ENCODE peak calls at places on chromosomes 1 and 21, in seven cellular contexts. Z is glutamatergic neuron, A is fibroblast of villous mesenchyme, E is HFFc6, L is progenitor cell of endocrine pancreas, M is upper lobe of right lung, J is IMR-90. Q is an unnamed sample.

GRCh38 chr1:17475729-17476128 is 36.3 kb upstream of the RCC2 start:
- DNase-seq in Z (no peak), A (peak), E (peak), L (no peak), M (no peak), J (peak), Q (no peak)

GRCh38 chr1:206896261-206896660 is 982 bp upstream of the IL24 start:
- DNase-seq in Z (no peak), A (peak), E (no peak), L (no peak), M (no peak), J (no peak), Q (no peak)

GRCh38 chr21:16084776-16085364 is 355.1 kb downstream of the USP25 start:
- DNase-seq in Z (no peak), A (no peak), E (peak), L (no peak), M (no peak), J (peak), Q (no peak)

GRCh38 chr1:4109626-4109940 is 209.5 kb upstream of the C1orf174 start:
- DNase-seq in Z (no peak), A (no peak), E (no peak), L (no peak), M (peak), J (no peak), Q (no peak)

GRCh38 chr1:54798769-54799641 is 2.1 kb downstream of the TTC22 start:
- DNase-seq in Z (peak), A (no peak), E (peak), L (no peak), M (peak), J (peak), Q (no peak)

GRCh38 chr1:6800728-6801127 is 15.5 kb downstream of the CAMTA1 start:
- DNase-seq in Z (no peak), A (peak), E (peak), L (no peak), M (no peak), J (peak), Q (no peak)

GRCh38 chr1:7117599-7118281 is 332.5 kb downstream of the CAMTA1 start:
- DNase-seq in Z (peak), A (peak), E (peak), L (no peak), M (no peak), J (peak), Q (peak)

GRCh38 chr1:200893411-200893901 is 1.2 kb upstream of the INAVA start:
- DNase-seq in Z (no peak), A (no peak), E (no peak), L (peak), M (no peak), J (no peak), Q (no peak)

GRCh38 chr1:211210052-211210451 is 49.1 kb upstream of the RCOR3 start:
- DNase-seq in Z (no peak), A (no peak), E (no peak), L (no peak), M (no peak), J (no peak), Q (no peak)

GRCh38 chr1:235902638-235903542 is 36.2 kb upstream of the LYST start:
- DNase-seq in Z (no peak), A (peak), E (peak), L (no peak), M (peak), J (peak), Q (no peak)

GRCh38 chr1:43552813-43553212 is 22.1 kb downstream of the PTPRF start:
- DNase-seq in Z (no peak), A (peak), E (peak), L (no peak), M (peak), J (peak), Q (no peak)

GRCh38 chr1:111747282-111747734 is 8.1 kb upstream of the INKA2 start:
- DNase-seq in Z (peak), A (peak), E (peak), L (no peak), M (no peak), J (peak), Q (peak)

GRCh38 chr1:228802386-228803221 is 67.3 kb downstream of the RHOU start:
- DNase-seq in Z (no peak), A (peak), E (no peak), L (no peak), M (no peak), J (peak), Q (no peak)

GRCh38 chr1:35886606-35887431 is 3.8 kb downstream of the AGO1 start:
- DNase-seq in Z (peak), A (no peak), E (no peak), L (no peak), M (no peak), J (peak), Q (peak)

GRCh38 chr1:234531181-234532132 is 52.5 kb upstream of the TARBP1 start:
- DNase-seq in Z (no peak), A (peak), E (peak), L (no peak), M (no peak), J (peak), Q (no peak)

GRCh38 chr1:12542596-12543592 is 75.1 kb downstream of the DHRS3 start:
- DNase-seq in Z (no peak), A (no peak), E (no peak), L (no peak), M (peak), J (peak), Q (no peak)

GRCh38 chr21:31326478-31327247 is 17.4 kb downstream of the TIAM1 start:
- DNase-seq in Z (peak), A (no peak), E (no peak), L (no peak), M (no peak), J (no peak), Q (no peak)

GRCh38 chr1:59141267-59141863 is 155.5 kb upstream of the FGGY start:
- DNase-seq in Z (no peak), A (no peak), E (no peak), L (no peak), M (no peak), J (no peak), Q (no peak)

GRCh38 chr1:239870194-239870593 is 221.5 kb upstream of the FMN2 start:
- DNase-seq in Z (no peak), A (no peak), E (no peak), L (no peak), M (no peak), J (no peak), Q (no peak)

GRCh38 chr1:239872554-239872953 is 219.1 kb upstream of the FMN2 start:
- DNase-seq in Z (no peak), A (no peak), E (no peak), L (no peak), M (no peak), J (no peak), Q (no peak)

GRCh38 chr1:239868117-239868516 is 223.6 kb upstream of the FMN2 start:
- DNase-seq in Z (no peak), A (no peak), E (no peak), L (no peak), M (no peak), J (no peak), Q (no peak)
- TF ChIP-seq CTCF in Z (no peak), A (no peak), E (no peak), L (no peak), M (no peak), J (no peak), Q (no peak)

DNA sequence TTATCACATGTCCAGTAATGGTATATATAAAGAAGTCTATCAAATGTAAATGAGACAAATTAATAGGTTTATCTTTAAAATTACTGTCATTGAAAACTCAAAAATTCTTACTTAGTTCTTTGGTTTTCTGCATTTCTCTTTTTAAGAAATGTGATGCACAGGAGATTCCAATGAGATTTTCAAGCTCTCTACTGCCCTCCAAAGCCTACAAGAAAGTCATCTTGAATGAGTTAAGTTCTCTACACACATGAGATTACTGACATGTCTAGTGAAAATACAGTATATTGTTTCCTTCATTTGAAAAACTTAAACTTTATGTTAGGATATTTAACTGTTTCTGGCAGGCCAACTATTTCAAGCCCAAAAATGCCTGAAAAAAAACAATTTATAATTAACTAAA is 68.8 kb downstream of the ITGB3BP start:
- DNase-seq in Z (no peak), A (peak), E (peak), L (no peak), M (no peak), J (peak), Q (no peak)
- TF ChIP-seq CTCF in Z (no peak), A (peak), E (peak), L (peak), M (no peak), J (peak), Q (peak)

DNA sequence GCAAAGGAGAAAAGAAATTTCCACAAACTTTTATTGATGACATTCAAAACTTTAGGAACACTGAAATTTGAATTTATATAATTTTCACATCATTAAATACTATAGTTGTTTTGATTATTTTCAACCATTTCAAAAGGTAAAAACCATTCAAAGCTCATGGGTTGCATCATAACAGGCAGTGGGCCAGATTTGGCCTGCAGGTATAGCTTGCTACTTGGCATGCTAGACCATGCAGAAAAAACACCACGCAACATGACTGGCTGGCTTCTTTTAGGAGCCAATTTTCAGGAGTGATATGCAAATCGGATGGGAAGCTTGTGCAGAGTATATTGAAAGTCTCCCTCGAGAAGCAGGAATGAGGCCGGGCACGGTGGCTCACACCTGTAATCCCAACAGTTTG is 144.8 kb downstream of the GLUL start:
- DNase-seq in Z (no peak), A (no peak), E (no peak), L (no peak), M (no peak), J (no peak), Q (no peak)
- TF ChIP-seq CTCF in Z (no peak), A (no peak), E (no peak), L (no peak), M (no peak), J (no peak), Q (no peak)

GRCh38 chr1:119227446-119227845 is 87.0 kb upstream of the WARS2 start:
- DNase-seq in Z (peak), A (no peak), E (no peak), L (no peak), M (no peak), J (no peak), Q (no peak)

GRCh38 chr1:119226880-119227279 is 86.4 kb upstream of the WARS2 start:
- DNase-seq in Z (no peak), A (no peak), E (no peak), L (no peak), M (no peak), J (no peak), Q (no peak)

GRCh38 chr1:119228318-119228717 is 87.9 kb upstream of the WARS2 start:
- DNase-seq in Z (no peak), A (no peak), E (no peak), L (no peak), M (no peak), J (no peak), Q (no peak)

GRCh38 chr1:119225270-119225669 is 84.8 kb upstream of the WARS2 start:
- DNase-seq in Z (no peak), A (peak), E (no peak), L (no peak), M (no peak), J (no peak), Q (no peak)

DNA sequence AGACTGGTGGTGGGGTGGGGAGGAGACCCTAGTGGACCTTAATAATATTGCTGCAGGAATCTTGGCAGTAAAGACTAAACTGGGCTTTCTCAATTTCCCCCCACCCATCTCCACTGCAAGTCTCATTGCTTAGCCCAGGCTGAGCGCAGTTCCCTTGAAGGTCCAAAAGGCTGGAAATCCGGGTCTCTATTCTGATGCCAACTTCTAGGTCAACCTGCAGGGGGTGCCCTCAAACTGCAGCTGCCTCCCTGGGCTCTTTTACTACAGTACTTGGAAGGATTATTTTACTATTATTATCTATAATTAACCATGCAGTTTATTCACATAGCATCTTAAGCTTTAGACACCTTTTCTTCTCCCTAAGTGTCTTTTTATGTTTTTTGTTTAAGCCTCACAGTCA is 85.4 kb upstream of the WARS2 start:
- DNase-seq in Z (no peak), A (no peak), E (no peak), L (no peak), M (no peak), J (no peak), Q (no peak)
- TF ChIP-seq CTCF in Z (no peak), A (no peak), E (peak), L (peak), M (no peak), J (no peak), Q (peak)

DNA sequence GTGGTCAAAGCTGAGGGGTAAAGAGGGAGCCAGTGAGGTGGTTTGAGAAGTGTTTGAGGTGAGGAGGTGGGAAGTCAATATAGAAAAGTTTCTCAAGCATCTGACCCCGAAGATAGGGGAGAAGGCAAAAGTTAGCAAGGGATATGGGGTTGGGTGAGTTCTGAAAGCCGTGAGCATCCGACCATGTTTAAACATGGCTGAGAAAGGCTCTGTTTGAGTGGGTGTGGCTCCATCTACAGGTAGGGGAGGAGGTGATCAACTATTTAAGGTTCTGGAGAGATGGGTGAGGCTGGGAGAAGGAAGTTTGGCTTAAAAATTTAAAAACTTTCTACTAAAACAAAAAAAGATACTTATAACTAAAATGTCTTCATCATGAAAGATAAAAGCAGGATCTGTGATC is 273.8 kb downstream of the KCNJ6 start:
- DNase-seq in Z (no peak), A (no peak), E (no peak), L (no peak), M (no peak), J (no peak), Q (no peak)
- TF ChIP-seq CTCF in Z (no peak), A (peak), E (peak), L (peak), M (peak), J (no peak), Q (peak)